ENCODE peak calls at places on chromosomes 12 and 14, in five cellular contexts. O, K, S, G and P are unnamed samples.

GRCh38 chr12:109389146-109389545 is 41.4 kb downstream of the MYO1H start:
- DNase-seq in O (peak; percentile 10), K (no peak), S (peak; percentile 53), G (no peak), P (no peak)

GRCh38 chr14:34649344-34649743 is 19.4 kb upstream of the SNX6 start:
- DNase-seq in O (peak; percentile 97), K (no peak), S (no peak), G (no peak), P (no peak)

GRCh38 chr14:92973265-92973797 is 50.4 kb downstream of the CHGA start:
- DNase-seq in O (peak; percentile 54), K (no peak), S (peak; percentile 97), G (peak; percentile 50), P (no peak)

GRCh38 chr14:44162197-44162596 is 344.9 kb downstream of the FSCB start:
- DNase-seq in O (no peak), K (no peak), S (no peak), G (no peak), P (no peak)

GRCh38 chr12:131928080-131928764 is 854 bp upstream of the PUS1 start:
- DNase-seq in O (peak; percentile 58), K (no peak), S (peak; percentile 72), G (no peak), P (no peak)

GRCh38 chr14:77043177-77043983 is 14.9 kb upstream of the IRF2BPL start:
- DNase-seq in O (peak; percentile 85), K (no peak), S (peak; percentile 84), G (peak; percentile 54), P (peak; percentile 55)

GRCh38 chr12:48157889-48158370 is 615 bp upstream of the ASB8 start:
- DNase-seq in O (no peak), K (no peak), S (peak; percentile 35), G (no peak), P (no peak)

GRCh38 chr14:69093551-69094421 is 59.1 kb downstream of the DCAF5 start:
- DNase-seq in O (peak; percentile 58), K (no peak), S (peak; percentile 72), G (no peak), P (no peak)

GRCh38 chr14:94342334-94342934 is 19.3 kb upstream of the SERPINA6 start:
- DNase-seq in O (peak; percentile 99), K (no peak), S (no peak), G (peak; percentile 77), P (no peak)

GRCh38 chr12:62724947-62725447 is 210.0 kb downstream of the PPM1H start:
- DNase-seq in O (peak; percentile 98), K (no peak), S (peak; percentile 91), G (no peak), P (no peak)

GRCh38 chr12:915090-915489 is 34.4 kb downstream of the RAD52 start:
- DNase-seq in O (peak; percentile 32), K (no peak), S (peak; percentile 65), G (no peak), P (no peak)

GRCh38 chr12:63276537-63277365 is 125.8 kb upstream of the AVPR1A start:
- DNase-seq in O (peak; percentile 57), K (no peak), S (peak; percentile 92), G (no peak), P (no peak)

GRCh38 chr12:76124456-76124855 is 40.0 kb upstream of the NAP1L1 start:
- DNase-seq in O (peak; percentile 38), K (no peak), S (peak; percentile 43), G (no peak), P (no peak)

GRCh38 chr12:53484686-53485567 is 14.3 kb downstream of the MAP3K12 start:
- DNase-seq in O (peak; percentile 67), K (no peak), S (peak; percentile 63), G (no peak), P (no peak)

GRCh38 chr12:66272650-66273049 is 29.6 kb upstream of the HELB start:
- DNase-seq in O (no peak), K (no peak), S (no peak), G (no peak), P (no peak)

GRCh38 chr12:93514853-93515252 is 47.5 kb downstream of the MRPL42 start:
- DNase-seq in O (peak; percentile 82), K (no peak), S (no peak), G (no peak), P (no peak)

GRCh38 chr12:75960086-75960910 is 71.3 kb downstream of the PHLDA1 start:
- DNase-seq in O (peak; percentile 24), K (no peak), S (peak; percentile 97), G (no peak), P (no peak)

GRCh38 chr12:70049596-70050360 is 193.5 kb upstream of the CNOT2 start:
- DNase-seq in O (no peak), K (peak; percentile 9), S (peak; percentile 56), G (no peak), P (no peak)

GRCh38 chr12:52151859-52152783 is 39.7 kb downstream of the KRT80 start:
- DNase-seq in O (peak; percentile 72), K (peak; percentile 37), S (peak; percentile 95), G (peak; percentile 79), P (peak; percentile 32)

GRCh38 chr12:94649349-94650142 is 811 bp downstream of the TMCC3 start:
- DNase-seq in O (peak; percentile 54), K (no peak), S (peak; percentile 89), G (peak; percentile 64), P (peak; percentile 9)

GRCh38 chr14:50335389-50335788 is 23.3 kb downstream of the DMAC2L start:
- DNase-seq in O (peak; percentile 40), K (no peak), S (peak; percentile 78), G (peak; percentile 36), P (no peak)